ENCODE peak calls at places on chromosomes 6 and 20, in ten cellular contexts. H is heart right ventricle; P is A549; K is fibroblast of mammary gland; F is stimulated activated CD4-positive, alpha-beta T cell treated with anti-CD3 and anti-CD28 coated beads, Interleukin-4, amount 100 ng/mL, for 48 hours; V is CD4-positive, alpha-beta T cell; T is D341Med; R is fibroblast of lung; C is mesothelial cell of epicardium; N is SW 1271. S is an unnamed sample.

GRCh38 chr6:15405111-15405510 is 159.2 kb downstream of the JARID2 start:
- DNase-seq in P (no peak), V (no peak), R (no peak), H (no peak), C (no peak), K (no peak), N (no peak), T (no peak), F (no peak), S (no peak)

GRCh38 chr6:38671885-38672467 is 31.0 kb downstream of the GLO1 start:
- DNase-seq in C (no peak), T (peak; percentile 64), H (peak; percentile 14), F (no peak), V (no peak), N (no peak), R (peak; percentile 43), K (peak; percentile 74), P (peak; percentile 56), S (peak; percentile 79)

GRCh38 chr20:4560667-4561066 is 161.0 kb upstream of the PRND start:
- DNase-seq in H (no peak), K (peak; percentile 55), N (no peak), V (no peak), R (peak; percentile 30), T (no peak), F (no peak), C (no peak), P (no peak), S (peak; percentile 14)

GRCh38 chr6:147141690-147142308 is 62.4 kb upstream of the STXBP5 start:
- DNase-seq in F (no peak), H (no peak), T (no peak), C (no peak), P (no peak), V (no peak), N (no peak), K (peak; percentile 80), R (peak; percentile 73), S (peak; percentile 39)

GRCh38 chr6:43476744-43477143 is 626 bp upstream of the TJAP1 start:
- DNase-seq in V (no peak), C (no peak), R (no peak), F (no peak), P (no peak), T (no peak), N (no peak), H (no peak), K (no peak), S (no peak)

GRCh38 chr20:39829255-39829654 is 859.8 kb downstream of the MAFB start:
- DNase-seq in V (no peak), T (no peak), P (no peak), K (peak; percentile 47), N (no peak), C (no peak), H (peak; percentile 11), R (peak; percentile 40), F (no peak), S (peak; percentile 35)

GRCh38 chr6:121435444-121436069 is at the start of gene GJA1:
- DNase-seq in K (peak; percentile 86), H (peak; percentile 84), N (no peak), R (peak; percentile 86), P (peak; percentile 61), C (no peak), T (no peak), F (no peak), V (no peak), S (peak; percentile 83)

GRCh38 chr20:10648651-10649050 is 25.1 kb downstream of the JAG1 start:
- DNase-seq in V (no peak), P (no peak), F (no peak), N (no peak), R (peak; percentile 96), C (no peak), H (no peak), T (no peak), K (peak; percentile 37), S (peak; percentile 63)

GRCh38 chr20:60101201-60101893 is 143.1 kb downstream of the CDH26 start:
- DNase-seq in P (no peak), N (no peak), V (no peak), T (no peak), F (no peak), H (no peak), R (no peak), K (no peak), C (no peak), S (no peak)

GRCh38 chr20:55069951-55070350 is 594.6 kb downstream of the DOK5 start:
- DNase-seq in H (no peak), N (no peak), K (no peak), P (no peak), C (no peak), V (no peak), R (no peak), F (no peak), T (no peak), S (no peak)

GRCh38 chr6:26051683-26052310 is 35.4 kb upstream of the HFE start:
- DNase-seq in K (no peak), C (no peak), H (no peak), T (no peak), R (no peak), V (no peak), P (no peak), F (no peak), N (no peak), S (no peak)

GRCh38 chr20:51650685-51651134 is 108.2 kb upstream of the NFATC2 start:
- DNase-seq in H (no peak), T (no peak), K (peak; percentile 56), N (no peak), V (no peak), F (no peak), C (no peak), P (no peak), R (peak; percentile 68), S (peak; percentile 83)

S was measured in fibroblast of pulmonary artery.